ENCODE peak calls at places on chromosomes 7 and 10, in nine cellular contexts. I, A, J, G, U, N, L, Y and R are unnamed samples.

GRCh38 chr10:101558671-101559595 is 29.1 kb downstream of the POLL start:
- DNase-seq in L (peak; percentile 53), N (no peak), I (no peak), A (peak; percentile 34), U (no peak), G (no peak), Y (no peak), J (no peak), R (no peak)

GRCh38 chr7:43195256-43195655 is 82.8 kb downstream of the HECW1 start:
- DNase-seq in U (no peak), Y (no peak), L (no peak), A (no peak), G (no peak), N (no peak), J (no peak), I (no peak), R (no peak)

GRCh38 chr7:38796636-38797501 is 112.1 kb downstream of the VPS41 start:
- DNase-seq in J (no peak), U (no peak), Y (peak; percentile 78), A (no peak), G (peak; percentile 57), N (no peak), I (peak; percentile 15), L (no peak), R (no peak)

GRCh38 chr10:78981257-78981969 is 87.4 kb upstream of the ZMIZ1 start:
- DNase-seq in A (no peak), U (no peak), L (no peak), N (no peak), I (no peak), Y (no peak), J (no peak), G (no peak), R (no peak)

GRCh38 chr7:151087247-151088018 is 1.2 kb downstream of the AGAP3 start:
- DNase-seq in N (no peak), A (no peak), J (peak; percentile 81), G (peak; percentile 64), U (peak; percentile 88), L (peak; percentile 84), Y (peak; percentile 44), I (no peak), R (no peak)

GRCh38 chr7:44891372-44891771 is 6.0 kb upstream of the PURB start:
- DNase-seq in L (no peak), I (no peak), G (no peak), N (no peak), Y (no peak), J (no peak), U (no peak), A (no peak), R (no peak)

GRCh38 chr10:1366277-1366676 is 310.1 kb downstream of the WDR37 start:
- DNase-seq in L (no peak), J (no peak), U (no peak), Y (no peak), G (no peak), A (peak; percentile 70), I (no peak), N (no peak), R (no peak)

GRCh38 chr7:42227523-42227922 is 9.5 kb downstream of the GLI3 start:
- DNase-seq in L (no peak), A (no peak), I (no peak), G (no peak), J (no peak), Y (no peak), N (no peak), U (no peak), R (no peak)

GRCh38 chr10:113169853-113170455 is 219.9 kb downstream of the TCF7L2 start:
- DNase-seq in Y (no peak), A (no peak), L (no peak), J (no peak), U (no peak), I (peak; percentile 62), G (no peak), N (no peak), R (peak; percentile 35)

GRCh38 chr10:101511938-101512337 is 76.1 kb downstream of the POLL start:
- DNase-seq in G (no peak), N (no peak), A (no peak), Y (no peak), J (no peak), L (no peak), U (no peak), I (no peak), R (no peak)

GRCh38 chr10:76779163-76779820 is 858.3 kb downstream of the KCNMA1 start:
- DNase-seq in I (no peak), U (no peak), Y (no peak), L (no peak), N (no peak), J (no peak), A (no peak), G (no peak), R (no peak)

GRCh38 chr10:120979435-120980315 is 128.5 kb downstream of the WDR11 start:
- DNase-seq in N (no peak), L (no peak), A (no peak), G (peak; percentile 78), U (no peak), I (no peak), J (no peak), Y (peak; percentile 11), R (no peak)

GRCh38 chr10:80458638-80459037 is 4.5 kb downstream of the TSPAN14 start:
- DNase-seq in J (no peak), A (no peak), L (no peak), I (no peak), G (no peak), Y (no peak), U (no peak), N (no peak), R (no peak)

GRCh38 chr10:80459047-80459865 is 5.1 kb downstream of the TSPAN14 start:
- DNase-seq in U (peak; percentile 93), Y (no peak), G (peak; percentile 75), L (peak; percentile 80), N (peak; percentile 63), I (peak; percentile 73), A (no peak), J (peak; percentile 92), R (peak; percentile 58)

GRCh38 chr10:80462277-80462985 is 8.3 kb downstream of the TSPAN14 start:
- DNase-seq in G (no peak), A (peak; percentile 90), N (no peak), I (no peak), U (no peak), Y (peak; percentile 76), J (no peak), L (peak; percentile 71), R (no peak)

GRCh38 chr10:80461208-80462183 is 7.4 kb downstream of the TSPAN14 start:
- DNase-seq in G (no peak), L (peak; percentile 74), N (no peak), J (no peak), Y (no peak), I (no peak), U (no peak), A (no peak), R (no peak)

DNA sequence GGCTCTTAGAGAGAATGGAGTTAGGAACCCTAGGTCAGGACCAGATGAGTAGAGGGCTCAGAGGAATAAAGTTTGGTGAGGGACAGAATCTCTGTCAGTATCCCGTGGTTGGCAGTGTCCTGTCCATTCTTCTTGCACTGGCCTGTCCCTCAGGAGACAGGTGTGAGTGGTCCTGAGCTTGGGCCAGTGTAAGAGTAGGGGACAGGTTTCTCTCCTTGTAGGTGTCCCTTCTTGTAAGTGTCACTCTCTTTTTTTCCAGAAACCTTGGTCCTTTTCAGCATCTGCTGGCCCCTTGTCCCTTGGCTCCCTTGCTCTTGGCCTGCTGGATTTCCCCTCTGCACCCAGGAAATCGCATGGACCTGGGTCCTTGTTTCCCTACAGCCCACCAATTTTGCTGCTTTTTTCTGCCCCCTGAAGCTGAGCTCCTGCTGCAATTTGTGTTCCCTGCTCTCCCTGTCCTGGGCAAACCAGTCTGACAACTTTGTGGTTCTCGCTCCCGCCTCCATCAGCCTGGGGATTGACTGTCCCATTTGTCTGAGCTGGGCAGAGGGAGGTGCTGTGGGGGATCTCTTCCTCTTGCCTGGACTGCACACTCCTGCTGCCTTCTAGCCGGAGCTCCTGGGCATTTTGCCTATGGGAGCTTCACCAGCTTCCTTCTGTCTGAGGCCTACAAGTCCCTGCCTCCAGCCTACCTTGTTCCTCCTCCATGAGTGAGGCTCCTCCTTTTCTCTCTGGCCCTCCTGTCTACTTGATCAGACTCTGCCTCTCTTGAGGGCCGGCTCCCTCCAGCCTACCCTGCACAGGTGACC is 6.5 kb downstream of the TSPAN14 start:
- DNase-seq in Y (peak; percentile 34), A (no peak), G (peak; percentile 89), I (no peak), L (peak; percentile 81), J (no peak), U (no peak), N (no peak), R (no peak)
- TF ChIP-seq POLR2AphosphoS5 in Y (no peak), A (no peak), G (peak; percentile 78), I (no peak), L (no peak), J (no peak), U (no peak), N (no peak), R (no peak)

GRCh38 chr7:154817224-154817896 is 185.6 kb downstream of the PAXIP1 start:
- DNase-seq in Y (no peak), L (no peak), I (no peak), N (no peak), U (no peak), A (no peak), J (no peak), G (no peak), R (no peak)
- TF ChIP-seq POLR2A in Y (no peak), L (no peak), I (no peak), N (no peak), U (no peak), A (no peak), J (no peak), G (no peak), R (no peak)

GRCh38 chr10:64379898-64380297 is 858.7 kb downstream of the REEP3 start:
- DNase-seq in Y (no peak), A (no peak), N (no peak), J (no peak), I (no peak), U (no peak), G (no peak), L (no peak), R (no peak)
- TF ChIP-seq POLR2AphosphoS5 in Y (no peak), A (no peak), N (no peak), J (no peak), I (no peak), U (no peak), G (no peak), L (no peak), R (no peak)

DNA sequence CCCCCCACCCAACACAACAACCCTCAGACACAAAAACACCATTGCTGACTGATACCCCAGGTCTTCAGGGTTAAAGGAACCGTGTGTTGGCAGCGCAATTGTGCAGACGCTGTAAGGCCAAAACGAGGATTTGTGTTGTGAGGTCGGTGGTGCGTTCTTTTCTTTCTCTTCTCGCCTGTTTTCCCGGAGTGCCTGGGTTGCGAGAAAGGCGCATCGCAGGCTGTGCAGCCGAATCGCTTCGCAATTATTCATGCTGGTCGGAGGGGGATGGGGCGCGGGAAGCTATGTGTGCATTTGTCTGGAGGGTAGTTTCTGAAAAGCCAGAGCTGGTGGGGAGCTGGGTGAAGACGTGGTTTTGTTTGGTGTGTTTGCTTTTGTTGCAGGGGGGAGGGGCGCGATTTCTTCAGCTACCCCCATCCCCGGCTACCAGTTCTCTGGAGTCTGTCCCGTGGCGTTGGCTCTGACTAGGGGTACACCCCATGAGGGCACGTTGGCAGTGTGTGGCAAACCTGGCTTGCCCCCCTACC is 2.1 kb downstream of the MXI1 start:
- DNase-seq in U (peak; percentile 86), J (peak; percentile 84), I (no peak), N (no peak), A (peak; percentile 93), L (peak; percentile 89), Y (peak; percentile 54), G (no peak), R (no peak)
- TF ChIP-seq POLR2A in U (no peak), J (no peak), I (no peak), N (no peak), A (no peak), L (peak; percentile 29), Y (no peak), G (no peak), R (no peak)